ENCODE peak calls at places on chromosomes 5 and 9, in four cellular contexts. R, I, L and P are unnamed samples.

GRCh38 chr5:127934791-127935256 is 148.7 kb upstream of the SLC12A2 start:
- DNase-seq in I (no peak), L (no peak), R (no peak), P (no peak)

GRCh38 chr5:122182491-122182921 is 53.2 kb downstream of the ZNF474 start:
- DNase-seq in L (no peak), R (no peak), I (peak), P (peak)

GRCh38 chr5:56725709-56726108 is 89.6 kb upstream of the MAP3K1 start:
- DNase-seq in L (no peak), R (no peak), I (no peak), P (no peak)

GRCh38 chr9:34651286-34651685 is 699 bp upstream of the IL11RA start:
- DNase-seq in R (no peak), L (no peak), I (no peak), P (no peak)

GRCh38 chr9:133640580-133641395 is 4.6 kb downstream of the DBH start:
- DNase-seq in R (no peak), I (no peak), L (no peak), P (no peak)

GRCh38 chr5:57703726-57704125 is 221.1 kb upstream of the ACTBL2 start:
- DNase-seq in I (no peak), L (no peak), R (no peak), P (no peak)

GRCh38 chr9:126704157-126704941 is 90.6 kb downstream of the LMX1B start:
- DNase-seq in L (peak), R (no peak), I (peak), P (no peak)

GRCh38 chr5:149561848-149562247 is 10.6 kb upstream of the CSNK1A1 start:
- DNase-seq in I (peak), R (no peak), L (peak), P (no peak)

GRCh38 chr9:14911046-14911445 is 818 bp upstream of the FREM1 start:
- DNase-seq in L (no peak), I (no peak), R (no peak), P (no peak)

GRCh38 chr5:64958757-64959391 is 190.1 kb downstream of the CWC27 start:
- DNase-seq in I (peak), R (no peak), L (peak), P (no peak)

GRCh38 chr9:127972316-127972871 is 8.4 kb downstream of the EEIG1 start:
- DNase-seq in R (no peak), I (no peak), L (peak), P (no peak)

GRCh38 chr5:147223951-147224791 is 10.7 kb upstream of the STK32A start:
- DNase-seq in L (peak), R (no peak), I (peak), P (peak)

GRCh38 chr5:130871346-130872086 is 293.5 kb downstream of the HINT1 start:
- DNase-seq in I (peak), R (no peak), L (peak), P (peak)

GRCh38 chr9:18568969-18569368 is 95.0 kb downstream of the ADAMTSL1 start:
- DNase-seq in R (no peak), L (peak), I (no peak), P (no peak)

GRCh38 chr5:142378737-142379365 is 54.0 kb upstream of the SPRY4 start:
- DNase-seq in L (no peak), I (no peak), R (no peak), P (no peak)

GRCh38 chr9:112032733-112033132 is 136.1 kb downstream of the UGCG start:
- DNase-seq in L (no peak), R (no peak), I (no peak), P (no peak)

GRCh38 chr9:112037281-112038016 is 137.6 kb downstream of the SUSD1 start:
- DNase-seq in R (peak), L (no peak), I (no peak), P (no peak)

GRCh38 chr9:112033237-112034215 is 136.9 kb downstream of the UGCG start:
- DNase-seq in I (no peak), L (no peak), R (peak), P (no peak)

GRCh38 chr9:112034216-112034611 is 137.6 kb downstream of the UGCG start:
- DNase-seq in I (no peak), R (no peak), L (no peak), P (no peak)

DNA sequence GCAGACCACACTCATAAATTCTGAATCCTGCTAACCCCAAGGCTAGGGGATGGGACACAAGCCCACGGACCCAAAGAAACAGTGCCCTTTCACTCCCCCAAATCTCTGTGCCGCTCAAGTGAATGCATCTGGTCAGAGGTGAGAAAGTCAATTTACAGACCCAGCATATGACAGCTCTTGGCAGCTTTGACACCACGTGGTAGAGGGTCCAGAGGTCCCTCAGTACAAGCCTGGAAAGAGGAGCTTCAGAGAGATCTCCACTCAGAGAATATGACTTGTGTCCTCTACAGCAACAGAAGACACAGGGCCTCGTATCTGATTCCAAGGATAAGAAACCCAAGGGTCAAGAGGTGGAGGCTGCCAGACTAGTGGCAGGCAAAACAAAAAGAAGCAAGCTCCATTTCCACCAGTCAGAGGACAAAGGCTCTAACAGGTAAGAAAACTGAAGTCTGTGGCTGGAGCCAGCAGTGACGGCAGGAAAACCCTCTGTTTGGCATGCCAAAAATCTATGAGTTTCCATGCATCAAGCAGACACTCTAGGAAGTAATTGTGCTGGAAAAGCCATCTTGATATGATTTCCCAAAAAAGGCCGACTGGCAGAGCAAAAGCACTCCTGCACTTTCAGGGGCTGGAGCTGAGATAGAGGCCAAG is 138.7 kb downstream of the UGCG start:
- DNase-seq in I (peak), R (no peak), L (no peak), P (no peak)
- TF ChIP-seq USF1 in I (no peak), R (no peak), L (no peak), P (no peak)

DNA sequence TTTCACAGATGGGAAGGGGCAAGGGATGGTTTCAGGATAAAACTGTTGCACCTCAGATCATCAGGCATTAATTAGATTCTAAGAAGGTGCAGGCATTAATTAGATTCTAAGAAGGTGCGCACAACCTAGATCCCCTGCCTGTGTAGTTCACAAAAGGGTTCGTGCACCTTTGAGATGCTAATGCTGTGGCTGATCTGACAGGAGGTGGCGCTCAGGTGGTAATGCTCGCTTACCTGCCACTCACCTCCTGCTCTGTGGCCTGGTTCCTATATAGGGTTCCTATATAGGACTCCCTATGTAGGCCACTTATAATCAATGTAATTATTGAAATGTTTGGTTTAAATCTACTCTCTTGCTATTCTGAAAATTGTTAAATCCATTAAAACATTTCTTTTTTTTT is 171.0 kb downstream of the MSX2 start:
- DNase-seq in R (no peak), L (no peak), I (no peak), P (peak)
- TF ChIP-seq USF1 in R (no peak), L (no peak), I (no peak), P (no peak)

DNA sequence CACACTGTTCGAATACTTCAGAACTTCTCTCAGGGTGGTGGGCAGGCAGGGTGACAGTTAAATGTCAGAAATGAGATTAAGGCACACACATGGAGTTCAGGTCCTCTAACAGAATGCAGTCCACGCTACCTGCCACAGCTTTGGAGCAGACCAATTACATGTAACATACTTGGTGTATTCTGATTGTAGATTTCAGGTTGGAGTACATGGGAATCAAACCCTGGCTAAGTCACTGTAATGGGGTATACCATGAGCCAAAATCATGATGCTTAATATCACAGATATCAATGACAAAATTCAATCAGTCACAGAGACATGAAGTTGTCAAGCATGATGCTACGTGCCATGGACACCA is 48.9 kb downstream of the MEF2C start:
- DNase-seq in I (no peak), L (no peak), R (no peak), P (no peak)
- TF ChIP-seq USF1 in I (no peak), L (no peak), R (no peak), P (no peak)

DNA sequence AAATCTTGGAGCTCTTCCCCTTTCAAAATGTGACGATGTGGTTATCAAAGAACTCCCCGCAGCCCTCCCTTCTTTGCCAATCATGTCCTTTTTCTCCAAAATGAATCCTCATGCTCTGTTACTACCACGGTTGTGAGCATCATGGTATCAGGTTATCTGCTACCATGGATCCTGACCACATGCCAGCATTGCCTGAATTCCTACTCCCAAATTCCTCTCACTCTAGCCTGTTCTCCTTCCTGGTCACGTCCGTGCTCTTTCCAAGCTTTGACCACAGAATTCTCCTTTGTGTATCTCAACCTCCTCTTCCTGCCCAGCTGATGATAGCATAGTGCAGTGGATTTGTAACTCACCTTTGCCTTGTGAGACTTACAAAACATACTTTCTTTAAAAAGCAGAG is 59.5 kb upstream of the FBXL7 start:
- DNase-seq in I (no peak), R (no peak), L (no peak), P (no peak)
- TF ChIP-seq USF1 in I (no peak), R (no peak), L (no peak), P (no peak)